ENCODE peak calls at places on chromosomes 1 and 21, in eight cellular contexts. Y is kidney epithelial cell, L is foreskin fibroblast, S is cardiac muscle cell, O is progenitor cell of endocrine pancreas, C is cardiac fibroblast, W is H9, T is astrocyte. Q is an unnamed sample.

GRCh38 chr21:45612096-45613019 is 31.2 kb upstream of the PCBP3 start:
- DNase-seq in Y (no peak), L (peak), S (no peak), O (no peak), C (peak), W (peak), T (peak), Q (no peak)

GRCh38 chr1:51329443-51330325 is 678 bp downstream of the TTC39A start:
- DNase-seq in Y (no peak), L (no peak), S (no peak), O (no peak), C (no peak), W (no peak), T (no peak), Q (no peak)

GRCh38 chr1:240497908-240498307 is 114.0 kb downstream of the GREM2 start:
- DNase-seq in Y (no peak), L (no peak), S (no peak), O (no peak), C (no peak), W (no peak), T (no peak), Q (no peak)

GRCh38 chr1:79373481-79374132 is 367.1 kb upstream of the ADGRL4 start:
- DNase-seq in Y (peak), L (peak), S (no peak), O (no peak), C (peak), W (no peak), T (peak), Q (no peak)

GRCh38 chr1:40383488-40384412 is 10.2 kb downstream of the SMAP2 start:
- DNase-seq in Y (no peak), L (peak), S (no peak), O (no peak), C (peak), W (no peak), T (peak), Q (no peak)

GRCh38 chr1:23475134-23475628 is 8.8 kb downstream of the ASAP3 start:
- DNase-seq in Y (peak), L (peak), S (no peak), O (no peak), C (peak), W (no peak), T (peak), Q (peak)

GRCh38 chr1:29156543-29157268 is 25.0 kb downstream of the SRSF4 start:
- DNase-seq in Y (no peak), L (no peak), S (peak), O (no peak), C (peak), W (no peak), T (peak), Q (no peak)

GRCh38 chr1:184185346-184185745 is 133.8 kb downstream of the TSEN15 start:
- DNase-seq in Y (no peak), L (no peak), S (no peak), O (no peak), C (no peak), W (no peak), T (no peak), Q (no peak)

GRCh38 chr1:225849905-225850304 is 32.3 kb downstream of the TMEM63A start:
- DNase-seq in Y (no peak), L (no peak), S (no peak), O (no peak), C (peak), W (peak), T (no peak), Q (no peak)

GRCh38 chr1:105137543-105138444 is 1388.1 kb downstream of the AMY1C start:
- DNase-seq in Y (no peak), L (no peak), S (peak), O (no peak), C (no peak), W (peak), T (no peak), Q (no peak)
- TF ChIP-seq CTCF in Y (peak), L (no peak), S (no peak), O (peak), C (no peak), W (peak), T (no peak), Q (no peak)

GRCh38 chr1:3697104-3697503 is 44.8 kb downstream of the TP73 start:
- DNase-seq in Y (no peak), L (no peak), S (no peak), O (no peak), C (no peak), W (no peak), T (no peak), Q (no peak)

GRCh38 chr1:3697810-3698209 is 45.5 kb downstream of the TP73 start:
- DNase-seq in Y (no peak), L (no peak), S (no peak), O (no peak), C (no peak), W (no peak), T (no peak), Q (no peak)

GRCh38 chr1:3693321-3693720 is 41.0 kb downstream of the TP73 start:
- DNase-seq in Y (no peak), L (no peak), S (no peak), O (no peak), C (no peak), W (no peak), T (no peak), Q (no peak)

GRCh38 chr1:3696689-3697088 is 44.4 kb downstream of the TP73 start:
- DNase-seq in Y (no peak), L (no peak), S (no peak), O (no peak), C (no peak), W (no peak), T (no peak), Q (no peak)

GRCh38 chr1:3695326-3696217 is 43.3 kb downstream of the TP73 start:
- DNase-seq in Y (no peak), L (peak), S (peak), O (peak), C (peak), W (peak), T (no peak), Q (no peak)
- TF ChIP-seq CTCF in Y (peak), L (peak), S (peak), O (peak), C (peak), W (peak), T (peak), Q (peak)

GRCh38 chr1:41513388-41513745 is 28.9 kb upstream of the EDN2 start:
- DNase-seq in Y (no peak), L (no peak), S (no peak), O (no peak), C (no peak), W (peak), T (no peak), Q (no peak)
- TF ChIP-seq CTCF in Y (peak), L (peak), S (peak), O (peak), C (peak), W (peak), T (peak), Q (peak)

GRCh38 chr1:33070628-33071027 is 10.3 kb upstream of the AZIN2 start:
- DNase-seq in Y (no peak), L (no peak), S (no peak), O (no peak), C (no peak), W (no peak), T (no peak), Q (no peak)

GRCh38 chr1:33061827-33062226 is 19.1 kb upstream of the AZIN2 start:
- DNase-seq in Y (no peak), L (no peak), S (no peak), O (no peak), C (no peak), W (no peak), T (no peak), Q (no peak)

GRCh38 chr1:33060579-33061083 is 20.3 kb upstream of the AZIN2 start:
- DNase-seq in Y (no peak), L (peak), S (no peak), O (no peak), C (peak), W (no peak), T (peak), Q (peak)

GRCh38 chr1:33065301-33065700 is 15.7 kb upstream of the AZIN2 start:
- DNase-seq in Y (no peak), L (no peak), S (no peak), O (no peak), C (no peak), W (no peak), T (no peak), Q (no peak)
- TF ChIP-seq CTCF in Y (no peak), L (no peak), S (no peak), O (no peak), C (no peak), W (no peak), T (no peak), Q (no peak)

DNA sequence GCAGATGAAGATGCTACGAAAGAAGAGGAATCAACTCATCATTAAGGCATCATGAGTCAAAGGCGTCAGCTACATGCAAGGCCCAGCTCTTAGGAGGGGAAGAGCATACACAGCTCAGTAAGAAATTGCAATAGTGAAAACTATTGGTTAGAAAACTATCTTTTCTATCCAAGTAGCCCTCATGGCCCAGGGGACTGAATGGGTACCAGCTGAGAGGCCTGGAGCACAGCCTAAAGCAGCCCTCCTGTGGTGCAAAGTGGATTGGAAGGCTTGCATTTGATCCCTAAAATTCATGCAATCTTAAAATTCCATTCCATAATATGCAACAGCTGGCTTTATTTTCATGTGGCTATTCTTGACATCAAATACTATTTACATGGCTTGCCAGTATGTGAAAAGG is 251.8 kb upstream of the USP24 start:
- DNase-seq in Y (no peak), L (peak), S (no peak), O (no peak), C (no peak), W (no peak), T (no peak), Q (peak)
- TF ChIP-seq CTCF in Y (no peak), L (peak), S (no peak), O (no peak), C (no peak), W (no peak), T (no peak), Q (peak)

GRCh38 chr1:150283260-150283659 is 906 bp downstream of the CIART start:
- DNase-seq in Y (no peak), L (no peak), S (no peak), O (no peak), C (no peak), W (no peak), T (no peak), Q (no peak)

GRCh38 chr1:150280138-150280707 is 2.1 kb upstream of the CIART start:
- DNase-seq in Y (no peak), L (no peak), S (no peak), O (no peak), C (no peak), W (no peak), T (no peak), Q (no peak)

GRCh38 chr1:150282558-150282958 is 204 bp downstream of the CIART start:
- DNase-seq in Y (no peak), L (no peak), S (no peak), O (no peak), C (no peak), W (no peak), T (no peak), Q (no peak)

GRCh38 chr1:150281758-150282557 is at the start of gene CIART:
- DNase-seq in Y (peak), L (peak), S (peak), O (peak), C (peak), W (peak), T (peak), Q (peak)

DNA sequence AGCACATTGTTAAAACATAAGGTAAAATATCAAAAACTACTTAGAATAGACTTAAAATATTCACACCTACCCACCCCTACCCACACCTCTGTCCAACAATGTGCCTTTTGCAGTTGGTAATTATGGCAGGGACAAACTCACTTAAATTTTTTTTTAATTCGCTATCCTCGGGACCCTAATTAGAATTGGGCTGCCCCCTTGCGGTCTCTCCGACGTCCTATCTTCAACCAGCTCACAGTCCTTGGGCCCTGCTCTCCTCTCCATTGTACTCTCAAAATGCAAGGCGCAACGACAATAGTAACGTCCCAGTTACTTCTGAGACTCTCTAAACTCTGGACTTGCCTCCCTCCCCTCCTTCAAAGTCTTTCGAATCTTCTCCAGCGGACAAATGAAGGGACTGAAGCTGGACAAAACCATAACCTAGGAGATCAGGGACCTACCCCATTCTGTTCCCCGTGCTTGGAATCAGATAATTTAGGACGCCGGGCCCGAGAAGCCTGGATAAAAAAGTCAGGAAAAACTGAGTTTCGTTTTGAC is 1.1 kb upstream of the CIART start:
- DNase-seq in Y (no peak), L (peak), S (peak), O (no peak), C (peak), W (peak), T (peak), Q (no peak)
- TF ChIP-seq CTCF in Y (peak), L (peak), S (peak), O (peak), C (peak), W (peak), T (peak), Q (peak)

GRCh38 chr1:182391028-182391361 is 595 bp downstream of the GLUL start:
- DNase-seq in Y (no peak), L (no peak), S (no peak), O (no peak), C (no peak), W (no peak), T (no peak), Q (no peak)

GRCh38 chr1:182392045-182393028 is 747 bp upstream of the GLUL start:
- DNase-seq in Y (no peak), L (peak), S (no peak), O (no peak), C (peak), W (no peak), T (peak), Q (no peak)

GRCh38 chr1:182394055-182394775 is 2.6 kb upstream of the GLUL start:
- DNase-seq in Y (no peak), L (no peak), S (no peak), O (no peak), C (peak), W (no peak), T (no peak), Q (no peak)

GRCh38 chr1:182389619-182390047 is 2.0 kb downstream of the GLUL start:
- DNase-seq in Y (no peak), L (no peak), S (no peak), O (no peak), C (no peak), W (no peak), T (no peak), Q (no peak)

GRCh38 chr1:182391362-182392044 is at the start of gene GLUL:
- DNase-seq in Y (peak), L (peak), S (peak), O (peak), C (peak), W (peak), T (peak), Q (peak)
- TF ChIP-seq CTCF in Y (no peak), L (no peak), S (no peak), O (no peak), C (peak), W (no peak), T (no peak), Q (peak)

GRCh38 chr1:9720785-9721605 is 69.5 kb downstream of the PIK3CD start:
- DNase-seq in Y (no peak), L (no peak), S (no peak), O (no peak), C (no peak), W (no peak), T (no peak), Q (no peak)

GRCh38 chr1:9718006-9718680 is 66.6 kb downstream of the PIK3CD start:
- DNase-seq in Y (no peak), L (no peak), S (no peak), O (no peak), C (no peak), W (no peak), T (no peak), Q (no peak)

GRCh38 chr1:9722378-9722749 is 70.8 kb downstream of the PIK3CD start:
- DNase-seq in Y (no peak), L (no peak), S (no peak), O (no peak), C (no peak), W (no peak), T (no peak), Q (no peak)

GRCh38 chr1:9721606-9722377 is 70.3 kb downstream of the PIK3CD start:
- DNase-seq in Y (no peak), L (no peak), S (peak), O (peak), C (peak), W (peak), T (no peak), Q (no peak)

GRCh38 chr1:9719978-9720722 is 68.6 kb downstream of the PIK3CD start:
- DNase-seq in Y (no peak), L (no peak), S (no peak), O (no peak), C (no peak), W (peak), T (no peak), Q (no peak)
- TF ChIP-seq CTCF in Y (no peak), L (no peak), S (no peak), O (no peak), C (no peak), W (peak), T (no peak), Q (no peak)

Q was measured in AG09319.